ENCODE peak calls at places on chromosomes 16 and 17, in nine cellular contexts. H is heart right ventricle, Z is transverse colon, U is body of pancreas, T is GM23338, C is coronary artery, W is HepG2, X is AG04449, E is OCI-LY7. K is an unnamed sample.

GRCh38 chr16:75012380-75013081 is 13.7 kb downstream of the ZNRF1 start:
- DNase-seq in U (no peak), E (no peak), C (no peak), X (no peak), H (no peak), T (no peak), W (no peak), Z (no peak), K (no peak)

GRCh38 chr17:57696050-57696449 is 49.0 kb downstream of the CCDC182 start:
- DNase-seq in W (no peak), E (no peak), Z (no peak), C (no peak), U (no peak), X (no peak), H (peak), T (no peak), K (no peak)

GRCh38 chr16:50535506-50536257 is 12.5 kb upstream of the NKD1 start:
- DNase-seq in Z (no peak), U (no peak), H (no peak), E (no peak), T (no peak), W (no peak), X (no peak), C (peak), K (no peak)

GRCh38 chr17:27879987-27880608 is 13.1 kb downstream of the LYRM9 start:
- DNase-seq in W (peak), Z (peak), T (peak), H (peak), U (peak), C (no peak), E (peak), X (no peak), K (peak)

GRCh38 chr17:78106211-78106610 is 22.3 kb downstream of the TMC6 start:
- DNase-seq in W (no peak), X (no peak), H (no peak), E (no peak), C (no peak), T (no peak), U (no peak), Z (peak), K (no peak)

GRCh38 chr17:16877102-16877501 is 94.8 kb downstream of the TNFRSF13B start:
- DNase-seq in Z (no peak), U (no peak), T (no peak), E (no peak), H (no peak), W (no peak), C (no peak), X (no peak), K (no peak)

GRCh38 chr16:27503662-27504061 is 46.1 kb downstream of the GTF3C1 start:
- DNase-seq in W (no peak), C (no peak), H (no peak), Z (no peak), U (no peak), T (no peak), X (no peak), E (no peak), K (no peak)

GRCh38 chr16:30076276-30076791 is 540 bp downstream of the PPP4C start:
- DNase-seq in Z (peak), W (no peak), X (no peak), H (no peak), T (no peak), U (no peak), C (no peak), E (no peak), K (no peak)

GRCh38 chr16:31421587-31421986 is 6.6 kb downstream of the COX6A2 start:
- DNase-seq in X (no peak), E (no peak), Z (no peak), C (no peak), W (no peak), H (no peak), U (no peak), T (no peak), K (peak)

DNA sequence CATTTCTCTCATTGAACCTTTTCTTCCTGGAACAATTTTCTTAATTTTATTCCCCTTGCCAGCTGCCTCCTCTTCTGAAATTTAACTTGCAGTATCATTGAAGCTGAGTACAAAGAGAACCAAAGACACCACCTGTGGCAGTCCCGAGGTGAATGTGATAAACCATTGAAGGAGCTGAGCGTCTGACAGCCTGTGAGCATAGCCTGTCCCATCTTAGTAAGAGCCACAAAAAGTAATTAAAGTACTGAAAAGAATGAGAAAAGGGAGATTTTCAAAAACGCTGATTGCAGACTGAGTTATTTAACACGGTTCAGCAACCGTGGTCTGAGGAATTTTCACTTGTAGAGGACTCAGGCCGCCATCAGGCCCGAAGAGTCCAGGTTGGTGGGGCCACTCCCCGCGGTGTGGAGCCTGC is 27.2 kb upstream of the ST6GALNAC1 start:
- DNase-seq in H (no peak), Z (no peak), U (no peak), W (no peak), X (no peak), E (no peak), C (no peak), T (no peak), K (no peak)
- TF ChIP-seq CTCF in H (no peak), Z (no peak), U (no peak), W (no peak), X (no peak), E (no peak), C (no peak), T (no peak), K (no peak)

GRCh38 chr17:48597775-48598631 is 4.4 kb upstream of the HOXB5 start:
- DNase-seq in H (no peak), E (peak), W (no peak), C (no peak), X (no peak), Z (peak), U (peak), T (peak), K (no peak)
- TF ChIP-seq CTCF in H (no peak), E (no peak), W (no peak), C (no peak), X (no peak), Z (no peak), U (no peak), T (no peak), K (no peak)

GRCh38 chr16:58537124-58537906 is 22.0 kb downstream of the SETD6 start:
- DNase-seq in Z (no peak), U (no peak), T (no peak), X (no peak), H (no peak), W (no peak), E (no peak), C (no peak), K (no peak)

GRCh38 chr16:58535100-58535499 is 19.8 kb downstream of the SETD6 start:
- DNase-seq in Z (no peak), H (no peak), E (no peak), U (no peak), C (no peak), T (no peak), W (no peak), X (no peak), K (no peak)

GRCh38 chr16:58536278-58536677 is 21.0 kb downstream of the SETD6 start:
- DNase-seq in W (no peak), T (no peak), H (no peak), U (no peak), E (no peak), Z (no peak), X (no peak), C (no peak), K (no peak)

DNA sequence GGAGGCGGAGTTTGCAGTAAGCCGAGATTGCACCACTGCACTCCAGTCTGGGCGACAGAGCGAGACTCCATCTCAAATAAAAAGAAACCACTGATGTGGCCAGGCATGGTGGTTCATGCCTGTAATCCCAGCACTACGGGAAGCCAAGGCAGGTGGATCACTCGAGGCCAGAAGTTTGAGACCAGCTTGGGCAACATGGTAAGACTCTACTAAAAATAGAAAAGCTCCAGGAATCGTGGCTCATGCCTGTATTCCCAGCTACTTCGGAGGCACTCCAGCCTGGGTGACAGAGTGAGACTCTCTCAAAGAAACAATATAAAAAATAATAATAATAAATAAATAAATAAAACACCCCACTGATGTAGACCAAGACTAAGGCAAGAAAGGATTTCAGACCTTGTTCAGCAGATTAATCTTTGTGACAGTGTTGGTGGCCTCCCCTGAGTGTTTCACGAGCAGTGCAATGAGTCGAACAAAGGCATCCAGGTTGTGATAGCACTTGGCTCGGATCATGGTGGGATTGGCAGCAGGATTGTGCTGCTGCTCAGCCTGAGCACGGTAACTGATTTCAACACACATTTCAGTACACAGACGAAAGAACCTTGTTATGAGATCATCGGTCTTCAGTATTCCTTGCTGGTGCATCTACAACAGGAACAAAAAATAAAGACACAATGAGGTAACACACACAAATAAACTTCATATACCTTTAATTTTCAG is 18.6 kb downstream of the SETD6 start:
- DNase-seq in Z (no peak), U (no peak), T (no peak), E (no peak), C (no peak), X (no peak), H (no peak), W (no peak), K (no peak)
- TF ChIP-seq CTCF in Z (no peak), U (no peak), T (no peak), E (no peak), C (no peak), X (no peak), H (no peak), W (no peak), K (no peak)

DNA sequence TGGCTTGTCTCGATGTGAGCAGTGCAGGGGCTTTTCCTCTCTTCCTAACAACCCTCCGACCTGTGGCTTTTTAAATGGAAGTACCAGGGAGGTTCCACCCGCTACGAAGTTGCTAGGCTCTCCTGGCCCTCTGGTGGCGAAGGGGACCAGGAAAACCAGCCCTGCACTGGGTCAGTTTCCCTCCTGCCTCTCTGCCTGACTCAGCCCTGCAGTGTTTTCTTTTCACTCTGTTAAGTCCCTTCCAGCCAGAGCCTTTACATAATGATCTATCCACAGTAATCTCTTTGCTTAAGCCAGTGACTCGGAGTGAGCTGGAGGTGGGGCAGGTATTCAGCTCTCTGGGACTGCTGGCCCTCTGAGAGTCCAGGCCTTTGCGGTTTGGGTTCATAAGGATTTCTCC is 331.3 kb upstream of the EEF2KMT start:
- DNase-seq in U (no peak), Z (peak), E (no peak), T (peak), X (no peak), H (no peak), W (peak), C (no peak), K (no peak)
- TF ChIP-seq CTCF in U (no peak), Z (peak), E (no peak), T (peak), X (no peak), H (no peak), W (peak), C (no peak), K (no peak)

GRCh38 chr17:1641065-1641403 is 4.5 kb downstream of the SCARF1 start:
- DNase-seq in C (no peak), W (no peak), E (no peak), H (no peak), X (no peak), T (no peak), Z (no peak), U (no peak), K (no peak)

GRCh38 chr17:1644493-1645206 is 882 bp downstream of the SCARF1 start:
- DNase-seq in H (no peak), Z (no peak), C (no peak), T (no peak), U (no peak), W (no peak), X (no peak), E (no peak), K (peak)

GRCh38 chr17:1643999-1644492 is 1.5 kb downstream of the SCARF1 start:
- DNase-seq in Z (no peak), U (no peak), E (no peak), T (no peak), W (no peak), H (no peak), X (no peak), C (no peak), K (peak)

GRCh38 chr17:1645207-1646171 is at the start of gene SCARF1:
- DNase-seq in H (peak), C (no peak), X (no peak), U (no peak), E (no peak), W (no peak), T (no peak), Z (no peak), K (no peak)

DNA sequence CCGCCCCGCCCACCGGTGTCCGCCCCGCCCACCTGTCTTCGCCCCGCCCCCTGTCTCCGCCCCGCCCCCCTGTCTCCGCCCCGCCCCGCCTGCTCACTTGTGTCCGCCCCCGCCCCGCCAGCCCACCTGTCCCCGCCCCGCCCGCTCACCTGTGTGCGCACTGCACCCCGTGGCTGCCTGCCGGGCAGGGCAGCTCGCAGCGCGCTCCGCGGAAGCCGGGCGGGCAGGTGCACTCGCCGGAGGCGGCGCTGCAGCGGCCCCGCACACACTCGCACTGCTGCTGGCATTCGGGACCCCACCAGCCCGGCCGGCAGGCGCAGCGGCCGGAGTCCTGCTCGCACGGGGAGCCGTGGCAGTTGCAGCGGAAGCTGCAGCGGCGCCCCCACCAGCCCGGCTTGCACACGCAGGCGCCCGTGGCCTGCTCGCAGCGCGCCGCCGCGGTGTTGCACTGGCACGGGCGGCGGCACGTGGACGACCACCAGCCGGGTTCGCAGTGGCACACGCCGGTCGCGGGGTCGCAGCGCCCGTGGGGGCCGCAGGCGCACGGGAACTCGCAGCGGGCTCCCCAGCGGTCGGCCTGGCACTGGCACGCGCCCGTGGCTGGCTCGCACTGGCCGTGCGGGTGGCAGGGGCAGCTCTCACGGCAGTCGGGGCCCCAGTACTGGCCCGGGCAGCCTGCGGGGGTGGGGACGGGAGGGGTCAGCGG is 2.1 kb downstream of the SCARF1 start:
- DNase-seq in U (peak), H (peak), C (no peak), X (no peak), W (no peak), T (peak), E (peak), Z (peak), K (peak)
- TF ChIP-seq CTCF in U (no peak), H (no peak), C (no peak), X (peak), W (peak), T (peak), E (peak), Z (peak), K (no peak)

GRCh38 chr16:53154513-53154912 is 99.7 kb downstream of the CHD9 start:
- DNase-seq in E (no peak), X (no peak), C (no peak), W (no peak), Z (no peak), H (no peak), T (peak), U (peak), K (no peak)

GRCh38 chr16:53156516-53156915 is 101.7 kb downstream of the CHD9 start:
- DNase-seq in C (no peak), Z (no peak), T (no peak), U (no peak), X (no peak), E (no peak), W (no peak), H (no peak), K (no peak)

DNA sequence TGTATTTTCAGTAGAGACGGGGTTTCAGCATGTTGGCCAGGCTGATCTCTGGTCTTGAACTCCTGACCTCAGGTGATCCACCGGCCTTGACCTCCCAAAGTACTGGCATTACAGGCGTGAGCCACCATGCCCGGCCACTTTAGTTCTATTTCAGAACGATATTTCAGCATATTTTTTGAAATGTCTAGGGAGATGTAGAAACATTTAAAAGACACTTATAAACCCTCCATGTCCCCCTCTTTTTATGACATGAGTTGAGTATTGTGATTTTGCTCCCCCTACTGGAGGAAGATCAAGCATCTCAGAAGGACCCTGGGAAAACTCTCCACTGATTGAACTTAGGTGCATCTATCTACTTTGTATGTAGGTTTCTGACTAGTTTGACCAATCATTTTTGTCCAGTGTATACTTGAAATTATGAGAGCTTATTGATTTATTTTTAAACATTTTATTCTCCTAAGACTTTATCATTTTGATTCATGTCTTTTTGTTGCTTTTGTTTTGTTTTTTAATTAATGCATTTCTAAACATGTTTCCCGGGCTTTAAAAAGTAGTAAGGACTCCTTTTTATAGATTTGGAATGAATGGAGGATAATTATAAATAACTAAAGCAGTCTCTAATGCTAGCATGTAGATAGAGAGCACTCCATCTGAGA is 105.1 kb downstream of the CHD9 start:
- DNase-seq in U (no peak), W (peak), Z (no peak), C (no peak), T (peak), E (peak), H (no peak), X (no peak), K (peak)
- TF ChIP-seq CTCF in U (peak), W (peak), Z (peak), C (peak), T (peak), E (peak), H (peak), X (peak), K (peak)

K was measured in GM13977.